ENCODE peak calls at places on chromosomes 13 and 19, in ten cellular contexts. One of them, this sample, is unnamed.

GRCh38 chr19:13077233-13077632 is 25.4 kb downstream of the LYL1 start:
- DNase-seq in A549: no peak
- DNase-seq in mammary epithelial cell: no peak
- DNase-seq in gastrocnemius medialis: no peak
- DNase-seq in Peyer's patch: no peak
- DNase-seq in psoas muscle: no peak
- DNase-seq in lung: no peak
- DNase-seq in cardiac muscle cell: no peak
- DNase-seq in WERI-Rb-1: no peak
- DNase-seq in bronchial epithelial cell: no peak
- DNase-seq in this sample: no peak

GRCh38 chr13:28707629-28708427 is 10.9 kb downstream of the SLC46A3 start:
- DNase-seq in Peyer's patch: no peak
- DNase-seq in cardiac muscle cell: no peak
- DNase-seq in psoas muscle: no peak
- DNase-seq in gastrocnemius medialis: no peak
- DNase-seq in mammary epithelial cell: peak
- DNase-seq in lung: no peak
- DNase-seq in A549: no peak
- DNase-seq in bronchial epithelial cell: peak
- DNase-seq in WERI-Rb-1: no peak
- DNase-seq in this sample: no peak

GRCh38 chr19:10289836-10290438 is at the start of gene ICAM5:
- DNase-seq in A549: peak
- DNase-seq in Peyer's patch: no peak
- DNase-seq in mammary epithelial cell: no peak
- DNase-seq in WERI-Rb-1: peak
- DNase-seq in psoas muscle: no peak
- DNase-seq in bronchial epithelial cell: peak
- DNase-seq in lung: no peak
- DNase-seq in gastrocnemius medialis: no peak
- DNase-seq in cardiac muscle cell: peak
- DNase-seq in this sample: no peak

GRCh38 chr13:76016799-76017198 is 380.7 kb downstream of the LMO7 start:
- DNase-seq in lung: no peak
- DNase-seq in A549: peak
- DNase-seq in mammary epithelial cell: peak
- DNase-seq in bronchial epithelial cell: peak
- DNase-seq in WERI-Rb-1: peak
- DNase-seq in gastrocnemius medialis: no peak
- DNase-seq in Peyer's patch: no peak
- DNase-seq in psoas muscle: no peak
- DNase-seq in cardiac muscle cell: no peak
- DNase-seq in this sample: no peak

GRCh38 chr13:73146705-73147104 is 87.9 kb downstream of the KLF5 start:
- DNase-seq in lung: no peak
- DNase-seq in WERI-Rb-1: no peak
- DNase-seq in gastrocnemius medialis: no peak
- DNase-seq in bronchial epithelial cell: no peak
- DNase-seq in psoas muscle: no peak
- DNase-seq in Peyer's patch: no peak
- DNase-seq in mammary epithelial cell: no peak
- DNase-seq in A549: peak
- DNase-seq in cardiac muscle cell: no peak
- DNase-seq in this sample: no peak

GRCh38 chr19:38543807-38544568 is 73.8 kb downstream of the MAP4K1 start:
- DNase-seq in psoas muscle: peak
- DNase-seq in WERI-Rb-1: peak
- DNase-seq in cardiac muscle cell: peak
- DNase-seq in A549: peak
- DNase-seq in gastrocnemius medialis: peak
- DNase-seq in lung: peak
- DNase-seq in Peyer's patch: no peak
- DNase-seq in mammary epithelial cell: peak
- DNase-seq in bronchial epithelial cell: peak
- DNase-seq in this sample: no peak

GRCh38 chr13:45464687-45465453 is at the start of gene COG3:
- DNase-seq in psoas muscle: peak
- DNase-seq in gastrocnemius medialis: peak
- DNase-seq in Peyer's patch: peak
- DNase-seq in mammary epithelial cell: peak
- DNase-seq in cardiac muscle cell: peak
- DNase-seq in WERI-Rb-1: peak
- DNase-seq in A549: peak
- DNase-seq in lung: peak
- DNase-seq in bronchial epithelial cell: peak
- DNase-seq in this sample: peak

GRCh38 chr19:19403373-19403901 is 2.0 kb upstream of the GATAD2A start:
- DNase-seq in A549: no peak
- DNase-seq in cardiac muscle cell: no peak
- DNase-seq in Peyer's patch: no peak
- DNase-seq in mammary epithelial cell: peak
- DNase-seq in lung: no peak
- DNase-seq in bronchial epithelial cell: peak
- DNase-seq in psoas muscle: peak
- DNase-seq in WERI-Rb-1: no peak
- DNase-seq in gastrocnemius medialis: peak
- DNase-seq in this sample: no peak

GRCh38 chr19:4393947-4394590 is 6.3 kb downstream of the SH3GL1 start:
- DNase-seq in A549: no peak
- DNase-seq in bronchial epithelial cell: no peak
- DNase-seq in lung: no peak
- DNase-seq in cardiac muscle cell: peak
- DNase-seq in WERI-Rb-1: no peak
- DNase-seq in gastrocnemius medialis: no peak
- DNase-seq in Peyer's patch: no peak
- DNase-seq in mammary epithelial cell: no peak
- DNase-seq in psoas muscle: no peak
- DNase-seq in this sample: no peak
- H3K4me3 ChIP-seq in A549: no peak
- H3K4me3 ChIP-seq in bronchial epithelial cell: no peak
- H3K4me3 ChIP-seq in lung: no peak
- H3K4me3 ChIP-seq in cardiac muscle cell: no peak
- H3K4me3 ChIP-seq in WERI-Rb-1: no peak
- H3K4me3 ChIP-seq in gastrocnemius medialis: no peak
- H3K4me3 ChIP-seq in Peyer's patch: no peak
- H3K4me3 ChIP-seq in mammary epithelial cell: no peak
- H3K4me3 ChIP-seq in psoas muscle: peak
- H3K4me3 ChIP-seq in this sample: no peak

GRCh38 chr13:40983269-40983668 is 35.8 kb downstream of the ELF1 start:
- DNase-seq in A549: no peak
- DNase-seq in mammary epithelial cell: no peak
- DNase-seq in lung: no peak
- DNase-seq in cardiac muscle cell: no peak
- DNase-seq in gastrocnemius medialis: no peak
- DNase-seq in WERI-Rb-1: no peak
- DNase-seq in bronchial epithelial cell: peak
- DNase-seq in psoas muscle: no peak
- DNase-seq in Peyer's patch: no peak
- DNase-seq in this sample: no peak

GRCh38 chr13:40986328-40986856 is 32.7 kb downstream of the ELF1 start:
- DNase-seq in mammary epithelial cell: no peak
- DNase-seq in gastrocnemius medialis: no peak
- DNase-seq in A549: peak
- DNase-seq in WERI-Rb-1: no peak
- DNase-seq in Peyer's patch: no peak
- DNase-seq in cardiac muscle cell: no peak
- DNase-seq in bronchial epithelial cell: peak
- DNase-seq in psoas muscle: no peak
- DNase-seq in lung: no peak
- DNase-seq in this sample: no peak

GRCh38 chr13:40985596-40986327 is 33.4 kb downstream of the ELF1 start:
- DNase-seq in WERI-Rb-1: no peak
- DNase-seq in psoas muscle: no peak
- DNase-seq in cardiac muscle cell: no peak
- DNase-seq in gastrocnemius medialis: no peak
- DNase-seq in lung: no peak
- DNase-seq in bronchial epithelial cell: no peak
- DNase-seq in Peyer's patch: no peak
- DNase-seq in A549: no peak
- DNase-seq in mammary epithelial cell: no peak
- DNase-seq in this sample: no peak

GRCh38 chr13:40983725-40984669 is 35.1 kb downstream of the ELF1 start:
- DNase-seq in cardiac muscle cell: no peak
- DNase-seq in gastrocnemius medialis: no peak
- DNase-seq in psoas muscle: no peak
- DNase-seq in A549: no peak
- DNase-seq in bronchial epithelial cell: peak
- DNase-seq in WERI-Rb-1: no peak
- DNase-seq in mammary epithelial cell: no peak
- DNase-seq in Peyer's patch: no peak
- DNase-seq in lung: no peak
- DNase-seq in this sample: no peak

DNA sequence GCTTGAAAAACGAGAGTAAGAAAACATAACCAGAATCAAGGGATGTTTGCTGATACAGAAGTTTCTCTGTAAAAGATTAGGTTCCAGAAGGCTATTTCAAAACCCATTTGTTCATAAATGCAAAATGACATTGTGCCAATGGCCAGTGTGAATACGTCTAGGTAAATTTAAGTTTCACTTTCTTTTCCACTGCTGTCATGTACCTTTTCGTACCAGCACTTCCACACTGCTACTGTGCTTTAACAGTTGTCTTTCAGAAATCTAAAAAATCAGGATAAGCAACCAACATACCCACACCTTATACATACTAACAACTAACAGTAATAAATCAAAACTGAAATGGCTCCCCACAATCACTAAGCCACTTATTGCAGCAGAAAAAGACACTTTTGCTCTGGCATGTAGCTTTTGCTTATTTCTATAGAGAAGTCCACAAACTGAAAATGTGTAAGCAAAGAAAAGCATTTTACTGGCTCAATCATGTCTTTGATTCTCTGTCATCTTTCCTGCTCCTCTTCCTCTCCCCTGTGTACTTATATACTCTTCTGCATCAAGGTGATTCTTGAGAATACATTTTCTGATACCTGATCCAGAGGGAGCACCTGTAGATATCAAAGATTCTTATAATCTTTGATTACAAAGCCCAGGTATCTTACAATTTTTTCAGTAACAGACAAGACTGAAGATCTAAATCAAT is 34.3 kb downstream of the ELF1 start:
- DNase-seq in Peyer's patch: no peak
- DNase-seq in gastrocnemius medialis: no peak
- DNase-seq in bronchial epithelial cell: peak
- DNase-seq in lung: no peak
- DNase-seq in A549: no peak
- DNase-seq in mammary epithelial cell: peak
- DNase-seq in psoas muscle: no peak
- DNase-seq in WERI-Rb-1: no peak
- DNase-seq in cardiac muscle cell: no peak
- DNase-seq in this sample: no peak
- H3K4me3 ChIP-seq in Peyer's patch: no peak
- H3K4me3 ChIP-seq in gastrocnemius medialis: peak
- H3K4me3 ChIP-seq in bronchial epithelial cell: no peak
- H3K4me3 ChIP-seq in lung: no peak
- H3K4me3 ChIP-seq in A549: no peak
- H3K4me3 ChIP-seq in mammary epithelial cell: peak
- H3K4me3 ChIP-seq in psoas muscle: peak
- H3K4me3 ChIP-seq in WERI-Rb-1: no peak
- H3K4me3 ChIP-seq in cardiac muscle cell: no peak
- H3K4me3 ChIP-seq in this sample: peak

GRCh38 chr19:2249880-2250764 is 999 bp downstream of the AMH start:
- DNase-seq in Peyer's patch: no peak
- DNase-seq in WERI-Rb-1: no peak
- DNase-seq in cardiac muscle cell: no peak
- DNase-seq in psoas muscle: no peak
- DNase-seq in mammary epithelial cell: no peak
- DNase-seq in bronchial epithelial cell: no peak
- DNase-seq in A549: no peak
- DNase-seq in gastrocnemius medialis: peak
- DNase-seq in lung: no peak
- DNase-seq in this sample: no peak

GRCh38 chr19:2249010-2249866 is at the start of gene AMH:
- DNase-seq in WERI-Rb-1: no peak
- DNase-seq in A549: no peak
- DNase-seq in mammary epithelial cell: no peak
- DNase-seq in lung: no peak
- DNase-seq in gastrocnemius medialis: peak
- DNase-seq in cardiac muscle cell: no peak
- DNase-seq in Peyer's patch: no peak
- DNase-seq in bronchial epithelial cell: no peak
- DNase-seq in psoas muscle: no peak
- DNase-seq in this sample: no peak

GRCh38 chr19:2251577-2252480 is 2.7 kb downstream of the AMH start:
- DNase-seq in cardiac muscle cell: no peak
- DNase-seq in bronchial epithelial cell: no peak
- DNase-seq in A549: no peak
- DNase-seq in psoas muscle: no peak
- DNase-seq in mammary epithelial cell: no peak
- DNase-seq in gastrocnemius medialis: no peak
- DNase-seq in Peyer's patch: no peak
- DNase-seq in WERI-Rb-1: no peak
- DNase-seq in lung: no peak
- DNase-seq in this sample: no peak

GRCh38 chr19:2252481-2253105 is 3.5 kb downstream of the AMH start:
- DNase-seq in psoas muscle: no peak
- DNase-seq in A549: no peak
- DNase-seq in bronchial epithelial cell: no peak
- DNase-seq in lung: no peak
- DNase-seq in mammary epithelial cell: no peak
- DNase-seq in cardiac muscle cell: no peak
- DNase-seq in gastrocnemius medialis: no peak
- DNase-seq in WERI-Rb-1: no peak
- DNase-seq in Peyer's patch: no peak
- DNase-seq in this sample: no peak

DNA sequence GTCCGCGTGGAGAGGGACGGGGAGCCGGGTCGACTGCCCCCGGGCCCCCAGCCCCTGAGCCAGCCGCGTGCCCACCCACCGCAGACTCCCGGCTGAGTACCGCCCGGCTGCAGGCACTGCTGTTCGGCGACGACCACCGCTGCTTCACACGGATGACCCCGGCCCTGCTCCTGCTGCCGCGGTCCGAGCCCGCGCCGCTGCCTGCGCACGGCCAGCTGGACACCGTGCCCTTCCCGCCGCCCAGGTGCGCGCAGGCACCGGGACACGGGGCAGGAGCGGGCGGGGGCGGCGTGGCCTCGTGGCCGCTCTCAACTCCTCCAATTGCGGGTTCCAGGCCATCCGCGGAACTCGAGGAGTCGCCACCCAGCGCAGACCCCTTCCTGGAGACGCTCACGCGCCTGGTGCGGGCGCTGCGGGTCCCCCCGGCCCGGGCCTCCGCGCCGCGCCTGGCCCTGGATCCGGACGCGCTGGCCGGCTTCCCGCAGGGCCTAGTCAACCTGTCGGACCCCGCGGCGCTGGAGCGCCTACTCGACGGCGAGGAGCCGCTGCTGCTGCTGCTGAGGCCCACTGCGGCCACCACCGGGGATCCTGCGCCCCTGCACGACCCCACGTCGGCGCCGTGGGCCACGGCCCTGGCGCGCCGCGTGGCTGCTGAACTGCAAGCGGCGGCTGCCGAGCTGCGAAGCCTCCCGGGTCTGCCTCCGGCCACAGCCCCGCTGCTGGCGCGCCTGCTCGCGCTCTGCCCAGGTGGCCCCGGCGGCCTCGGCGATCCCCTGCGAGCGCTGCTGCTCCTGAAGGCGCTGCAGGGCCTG is 1.8 kb downstream of the AMH start:
- DNase-seq in A549: no peak
- DNase-seq in gastrocnemius medialis: no peak
- DNase-seq in WERI-Rb-1: no peak
- DNase-seq in mammary epithelial cell: no peak
- DNase-seq in cardiac muscle cell: no peak
- DNase-seq in lung: no peak
- DNase-seq in bronchial epithelial cell: no peak
- DNase-seq in psoas muscle: no peak
- DNase-seq in Peyer's patch: no peak
- DNase-seq in this sample: no peak
- H3K4me3 ChIP-seq in A549: no peak
- H3K4me3 ChIP-seq in gastrocnemius medialis: no peak
- H3K4me3 ChIP-seq in WERI-Rb-1: no peak
- H3K4me3 ChIP-seq in mammary epithelial cell: no peak
- H3K4me3 ChIP-seq in cardiac muscle cell: no peak
- H3K4me3 ChIP-seq in lung: no peak
- H3K4me3 ChIP-seq in bronchial epithelial cell: no peak
- H3K4me3 ChIP-seq in psoas muscle: no peak
- H3K4me3 ChIP-seq in Peyer's patch: peak
- H3K4me3 ChIP-seq in this sample: no peak

DNA sequence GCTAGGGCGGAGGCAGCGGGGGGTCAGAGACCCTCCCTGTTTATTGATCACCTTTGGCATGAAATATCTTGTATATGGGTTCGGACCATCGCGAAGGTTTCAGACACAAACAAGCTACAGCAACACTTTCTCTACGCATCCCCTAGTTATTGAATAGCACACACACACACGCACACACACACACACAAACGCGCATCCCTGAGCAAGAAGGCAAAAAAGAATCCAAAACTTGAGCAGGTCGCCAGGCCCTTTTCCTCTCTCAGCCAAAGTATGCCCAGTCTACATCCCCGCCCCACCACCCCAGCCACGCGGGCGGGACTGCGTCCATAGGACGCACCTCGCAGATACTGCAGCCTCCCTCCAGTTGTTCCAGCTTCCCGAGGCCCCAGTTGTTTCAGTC is 16.0 kb downstream of the POU4F1 start:
- DNase-seq in lung: no peak
- DNase-seq in gastrocnemius medialis: no peak
- DNase-seq in psoas muscle: no peak
- DNase-seq in A549: no peak
- DNase-seq in cardiac muscle cell: no peak
- DNase-seq in WERI-Rb-1: no peak
- DNase-seq in Peyer's patch: no peak
- DNase-seq in bronchial epithelial cell: no peak
- DNase-seq in mammary epithelial cell: no peak
- DNase-seq in this sample: no peak
- H3K4me3 ChIP-seq in lung: no peak
- H3K4me3 ChIP-seq in gastrocnemius medialis: peak
- H3K4me3 ChIP-seq in psoas muscle: no peak
- H3K4me3 ChIP-seq in A549: no peak
- H3K4me3 ChIP-seq in cardiac muscle cell: no peak
- H3K4me3 ChIP-seq in WERI-Rb-1: no peak
- H3K4me3 ChIP-seq in Peyer's patch: no peak
- H3K4me3 ChIP-seq in bronchial epithelial cell: no peak
- H3K4me3 ChIP-seq in mammary epithelial cell: no peak
- H3K4me3 ChIP-seq in this sample: no peak

This sample was measured in breast epithelium.